ENCODE peak calls at places on chromosome 9, in ten cellular contexts. J, A, F, I, S, U, E, Q, D and O are unnamed samples.

GRCh38 chr9:33105939-33106338 is 29.5 kb upstream of the SMU1 start:
- DNase-seq in J (no peak), A (no peak), F (no peak), I (no peak), S (no peak), U (no peak), E (no peak), Q (no peak), D (peak; percentile 36), O (no peak)

GRCh38 chr9:22446589-22446949 is at the start of gene DMRTA1:
- DNase-seq in J (peak; percentile 91), A (peak; percentile 72), F (peak; percentile 40), I (peak; percentile 87), S (peak; percentile 83), U (no peak), E (peak; percentile 85), Q (peak; percentile 94), D (peak; percentile 25), O (peak; percentile 61)

GRCh38 chr9:137050570-137050969 is 3.3 kb downstream of the ENTPD2 start:
- DNase-seq in J (no peak), A (no peak), F (no peak), I (no peak), S (no peak), U (no peak), E (no peak), Q (peak; percentile 41), D (no peak), O (peak; percentile 97)

GRCh38 chr9:69549310-69550202 is 122.6 kb downstream of the APBA1 start:
- DNase-seq in J (no peak), A (no peak), F (no peak), I (peak; percentile 23), S (no peak), U (peak; percentile 45), E (no peak), Q (no peak), D (peak; percentile 61), O (peak; percentile 45)

GRCh38 chr9:27436234-27436633 is 87.9 kb upstream of the IFNK start:
- DNase-seq in J (no peak), A (no peak), F (no peak), I (peak; percentile 16), S (no peak), U (peak; percentile 95), E (no peak), Q (no peak), D (no peak), O (no peak)

GRCh38 chr9:8871796-8872470 is 1072.4 kb upstream of the DMAC1 start:
- DNase-seq in J (no peak), A (no peak), F (no peak), I (no peak), S (no peak), U (no peak), E (no peak), Q (no peak), D (no peak), O (no peak)

GRCh38 chr9:8863886-8864881 is 1064.6 kb upstream of the DMAC1 start:
- DNase-seq in J (no peak), A (no peak), F (no peak), I (no peak), S (no peak), U (no peak), E (no peak), Q (no peak), D (no peak), O (no peak)

GRCh38 chr9:135639196-135639595 is at the start of gene GLT6D1:
- DNase-seq in J (no peak), A (no peak), F (no peak), I (no peak), S (no peak), U (no peak), E (no peak), Q (no peak), D (no peak), O (no peak)

GRCh38 chr9:116312221-116312620 is 158.6 kb downstream of the PAPPA start:
- DNase-seq in J (no peak), A (no peak), F (no peak), I (no peak), S (no peak), U (no peak), E (no peak), Q (no peak), D (peak; percentile 54), O (no peak)
- TF ChIP-seq POLR2A in J (no peak), A (no peak), F (no peak), I (no peak), S (no peak), U (no peak), E (no peak), Q (no peak), D (no peak), O (no peak)

GRCh38 chr9:18994263-18994916 is 38.6 kb downstream of the SAXO1 start:
- DNase-seq in J (no peak), A (no peak), F (no peak), I (no peak), S (no peak), U (no peak), E (no peak), Q (no peak), D (no peak), O (no peak)

GRCh38 chr9:18999173-18999785 is 33.7 kb downstream of the SAXO1 start:
- DNase-seq in J (no peak), A (no peak), F (no peak), I (no peak), S (no peak), U (no peak), E (no peak), Q (peak; percentile 62), D (no peak), O (no peak)

GRCh38 chr9:18997151-18997550 is 35.9 kb downstream of the SAXO1 start:
- DNase-seq in J (no peak), A (no peak), F (no peak), I (no peak), S (no peak), U (no peak), E (no peak), Q (no peak), D (no peak), O (no peak)

GRCh38 chr9:19000133-19000532 is 32.9 kb downstream of the SAXO1 start:
- DNase-seq in J (no peak), A (no peak), F (no peak), I (no peak), S (no peak), U (no peak), E (no peak), Q (peak; percentile 38), D (no peak), O (no peak)

DNA sequence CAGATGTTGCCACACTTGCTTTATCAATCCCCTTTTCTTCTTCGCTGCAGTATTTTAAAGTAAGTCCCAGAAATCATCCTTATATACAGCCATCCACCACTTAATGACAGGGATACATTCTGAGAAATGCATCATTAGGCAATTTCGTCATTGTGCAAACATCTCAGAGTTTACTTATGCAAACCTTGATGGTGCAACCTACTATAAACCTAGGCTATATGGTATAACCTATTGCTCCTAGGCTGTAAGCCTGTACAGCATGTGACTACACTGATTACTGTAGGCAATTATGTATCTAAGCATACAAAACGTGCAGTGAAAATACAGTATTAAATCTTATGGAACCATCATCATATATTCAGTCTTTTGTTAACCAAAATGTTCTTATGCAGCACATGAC is 36.8 kb downstream of the SAXO1 start:
- DNase-seq in J (no peak), A (no peak), F (no peak), I (no peak), S (no peak), U (no peak), E (no peak), Q (no peak), D (no peak), O (no peak)
- TF ChIP-seq POLR2A in J (no peak), A (no peak), F (no peak), I (no peak), S (no peak), U (no peak), E (no peak), Q (no peak), D (no peak), O (no peak)

GRCh38 chr9:35812025-35812602 is at the start of gene SPAG8:
- DNase-seq in J (peak; percentile 98), A (peak; percentile 95), F (peak; percentile 85), I (peak; percentile 91), S (peak; percentile 98), U (peak; percentile 93), E (peak; percentile 92), Q (peak; percentile 91), D (peak; percentile 96), O (peak; percentile 53)
- TF ChIP-seq POLR2A in J (no peak), A (peak; percentile 59), F (no peak), I (peak; percentile 26), S (no peak), U (no peak), E (peak; percentile 25), Q (peak; percentile 39), D (no peak), O (no peak)

GRCh38 chr9:134330590-134330989 is 4.3 kb downstream of the RXRA start:
- DNase-seq in J (no peak), A (no peak), F (no peak), I (no peak), S (no peak), U (no peak), E (no peak), Q (no peak), D (no peak), O (no peak)

GRCh38 chr9:134332266-134332665 is 6.0 kb downstream of the RXRA start:
- DNase-seq in J (no peak), A (no peak), F (no peak), I (no peak), S (no peak), U (no peak), E (no peak), Q (peak; percentile 60), D (no peak), O (no peak)

GRCh38 chr9:134332841-134333233 is 6.6 kb downstream of the RXRA start:
- DNase-seq in J (no peak), A (no peak), F (no peak), I (no peak), S (no peak), U (no peak), E (no peak), Q (peak; percentile 52), D (no peak), O (no peak)

GRCh38 chr9:134329886-134330285 is 3.6 kb downstream of the RXRA start:
- DNase-seq in J (no peak), A (peak; percentile 69), F (no peak), I (no peak), S (no peak), U (no peak), E (no peak), Q (peak; percentile 43), D (no peak), O (no peak)

DNA sequence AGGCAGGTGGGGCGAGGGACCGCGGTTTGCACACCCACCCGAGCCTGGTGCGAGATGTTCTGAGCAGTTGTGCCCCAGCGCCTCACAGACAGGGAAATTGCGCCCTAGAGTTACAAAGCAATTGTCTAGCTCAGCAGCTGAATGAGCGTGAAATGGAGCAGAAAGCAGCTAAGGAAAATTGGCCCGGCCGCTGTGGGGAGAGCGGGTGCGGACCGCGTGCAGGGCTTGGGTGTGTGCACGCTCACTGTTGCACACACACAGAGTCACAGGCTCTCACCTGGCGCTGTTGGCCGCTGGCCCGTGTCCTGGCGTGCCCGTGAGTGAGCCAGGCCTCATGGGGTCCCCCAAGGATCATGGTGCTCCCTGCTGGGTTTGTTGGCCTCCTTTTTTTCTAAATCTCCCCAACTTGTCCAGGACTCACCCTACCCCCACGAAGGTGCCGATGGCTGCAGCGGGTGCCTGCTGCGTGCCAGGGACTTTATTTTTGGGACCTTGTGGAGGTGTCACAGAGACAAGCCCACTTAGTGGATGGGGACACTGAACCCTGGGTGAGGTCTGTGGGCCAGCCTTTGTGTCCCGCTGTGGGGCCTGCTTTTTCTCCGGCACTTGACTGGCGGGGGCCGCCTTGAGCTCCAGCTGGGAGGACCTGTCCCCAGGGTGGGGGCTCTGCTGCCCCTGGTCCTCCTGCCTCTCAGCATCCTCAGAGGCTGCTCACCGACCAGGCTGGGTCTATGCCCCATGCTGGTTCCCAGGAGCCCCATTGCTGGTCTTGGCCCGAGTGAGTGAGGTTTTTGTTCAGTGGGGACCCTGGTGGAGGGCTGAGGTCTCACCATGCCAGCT is 5.2 kb downstream of the RXRA start:
- DNase-seq in J (no peak), A (no peak), F (no peak), I (no peak), S (no peak), U (no peak), E (no peak), Q (peak; percentile 76), D (no peak), O (no peak)
- TF ChIP-seq POLR2A in J (no peak), A (no peak), F (no peak), I (no peak), S (no peak), U (no peak), E (no peak), Q (no peak), D (no peak), O (no peak)